ENCODE peak calls at places on chromosomes 16 and 17, in eight cellular contexts. Z is CD8-positive, alpha-beta T cell; C is MM.1S; K is K562; B is tibial nerve; F is esophagus squamous epithelium; E is left ventricle myocardium inferior; U is neural progenitor cell. Q is an unnamed sample.
A peak's percentile ranks its signal among the peaks of the same experiment; 100 is the strongest.

GRCh38 chr17:56290486-56291118 is 137.3 kb downstream of the ANKFN1 start:
- DNase-seq in C (peak; percentile 40), Z (no peak), K (no peak), F (no peak), B (no peak), E (no peak), U (no peak), Q (no peak)

GRCh38 chr17:77049440-77049839 is 91.3 kb upstream of the SEC14L1 start:
- DNase-seq in U (no peak), Z (no peak), K (no peak), E (no peak), C (no peak), B (no peak), F (no peak), Q (no peak)

GRCh38 chr17:72775914-72776313 is 316.6 kb downstream of the SLC39A11 start:
- DNase-seq in C (no peak), Z (no peak), F (no peak), K (no peak), E (no peak), B (no peak), U (peak; percentile 11), Q (no peak)

GRCh38 chr17:46191332-46192210 is 1.7 kb downstream of the KANSL1 start:
- DNase-seq in E (no peak), U (peak; percentile 74), K (peak; percentile 73), B (no peak), F (no peak), C (peak; percentile 21), Z (no peak), Q (peak; percentile 41)

GRCh38 chr16:89117975-89118289 is 24.3 kb downstream of the ACSF3 start:
- DNase-seq in C (no peak), B (no peak), U (no peak), E (peak; percentile 4), F (no peak), K (no peak), Z (no peak), Q (no peak)

GRCh38 chr16:3952342-3953131 is 72.0 kb upstream of the CREBBP start:
- DNase-seq in K (no peak), E (peak; percentile 87), U (peak; percentile 53), C (no peak), Z (no peak), F (no peak), B (peak; percentile 89), Q (no peak)

GRCh38 chr16:2985893-2986355 is 5.7 kb upstream of the PKMYT1 start:
- DNase-seq in U (no peak), K (no peak), Z (no peak), C (no peak), F (no peak), B (no peak), E (peak; percentile 70), Q (peak; percentile 96)

GRCh38 chr16:27792486-27793275 is 242.7 kb downstream of the KATNIP start:
- DNase-seq in C (no peak), E (no peak), U (no peak), Z (no peak), B (no peak), K (no peak), F (no peak), Q (no peak)

GRCh38 chr17:78214706-78215061 is 631 bp downstream of the BIRC5 start:
- DNase-seq in F (no peak), B (no peak), Z (no peak), E (no peak), K (no peak), U (no peak), C (no peak), Q (no peak)

GRCh38 chr17:36182176-36183000 is 6.0 kb upstream of the TBC1D3B start:
- DNase-seq in F (no peak), C (peak; percentile 6), U (peak; percentile 72), Z (peak; percentile 47), E (no peak), K (no peak), B (no peak), Q (no peak)

GRCh38 chr17:17398188-17398927 is 78.4 kb upstream of the MED9 start:
- DNase-seq in F (no peak), E (peak; percentile 45), C (no peak), B (peak; percentile 36), K (no peak), U (no peak), Z (no peak), Q (no peak)

GRCh38 chr17:75518201-75518600 is 1.9 kb downstream of the TSEN54 start:
- DNase-seq in C (no peak), F (no peak), E (no peak), Z (peak; percentile 69), B (no peak), K (no peak), U (no peak), Q (no peak)

GRCh38 chr16:25691519-25692091 is at the start of gene HS3ST4:
- DNase-seq in C (no peak), U (peak; percentile 88), Z (no peak), B (no peak), F (no peak), K (no peak), E (no peak), Q (no peak)

GRCh38 chr16:80591071-80591935 is 50.5 kb downstream of the DYNLRB2 start:
- DNase-seq in F (no peak), E (no peak), B (no peak), Z (peak; percentile 55), C (no peak), K (no peak), U (no peak), Q (no peak)

GRCh38 chr17:50079334-50080095 is 15.6 kb upstream of the PDK2 start:
- DNase-seq in F (no peak), B (no peak), E (no peak), K (peak; percentile 76), Z (no peak), U (peak; percentile 45), C (no peak), Q (peak; percentile 47)

DNA sequence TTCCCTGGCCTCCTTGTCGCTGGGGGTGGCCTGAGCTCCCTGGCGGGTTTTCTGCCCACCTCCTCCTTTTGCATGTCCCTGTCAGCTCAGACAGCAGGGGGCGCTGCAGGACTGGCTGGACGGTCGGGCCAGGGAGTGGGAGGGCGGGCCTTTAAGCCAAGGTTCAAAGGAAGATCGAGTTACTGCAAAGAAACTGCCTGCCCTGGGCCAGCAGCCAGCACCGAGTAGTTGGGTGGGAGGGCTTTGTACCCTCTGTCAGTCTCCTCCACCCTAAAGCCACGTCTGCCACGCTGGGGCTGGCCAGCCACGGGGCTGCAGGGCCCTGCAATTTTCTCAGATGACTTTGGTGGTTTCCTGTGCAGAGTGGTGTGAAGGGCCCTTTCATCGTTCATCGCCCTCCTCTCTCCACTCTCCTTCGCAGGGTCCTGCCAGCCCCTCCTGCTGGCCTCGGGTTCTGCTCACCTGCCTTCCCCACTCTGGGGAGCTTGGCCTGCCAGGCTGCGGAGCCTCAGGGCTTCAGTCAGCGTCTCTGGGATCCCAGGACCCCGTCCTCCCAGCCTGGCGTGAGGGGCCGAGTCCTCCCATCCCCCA is 12.3 kb downstream of the GPR142 start:
- DNase-seq in Z (peak; percentile 97), U (peak; percentile 94), C (peak; percentile 68), F (peak; percentile 44), E (peak; percentile 91), K (peak; percentile 89), B (peak; percentile 93), Q (peak; percentile 96)
- H3K4me3 ChIP-seq in Z (peak overlapping the region; percentile 32), U (no peak overlapping the region), C (no peak overlapping the region), F (no peak overlapping the region), E (peak overlapping the region; percentile 32), K (no peak overlapping the region), B (peak overlapping the region; percentile 23), Q (no peak overlapping the region)

GRCh38 chr16:8721693-8722348 is 47.4 kb downstream of the ABAT start:
- DNase-seq in F (no peak), C (no peak), U (peak; percentile 27), E (no peak), Z (no peak), B (no peak), K (no peak), Q (no peak)
- TF ChIP-seq CTCF in F (no peak), C (no peak), U (no peak), E (no peak), Z (no peak), B (no peak), K (no peak), Q (no peak)

GRCh38 chr17:59533694-59534093 is 31.7 kb upstream of the DHX40 start:
- DNase-seq in F (no peak), U (no peak), K (no peak), C (no peak), Z (no peak), E (no peak), B (no peak), Q (no peak)
- H3K27ac ChIP-seq in F (no peak overlapping the region), U (no peak overlapping the region), K (no peak overlapping the region), C (no peak overlapping the region), Z (no peak overlapping the region), E (no peak overlapping the region), B (no peak overlapping the region), Q (no peak overlapping the region)

DNA sequence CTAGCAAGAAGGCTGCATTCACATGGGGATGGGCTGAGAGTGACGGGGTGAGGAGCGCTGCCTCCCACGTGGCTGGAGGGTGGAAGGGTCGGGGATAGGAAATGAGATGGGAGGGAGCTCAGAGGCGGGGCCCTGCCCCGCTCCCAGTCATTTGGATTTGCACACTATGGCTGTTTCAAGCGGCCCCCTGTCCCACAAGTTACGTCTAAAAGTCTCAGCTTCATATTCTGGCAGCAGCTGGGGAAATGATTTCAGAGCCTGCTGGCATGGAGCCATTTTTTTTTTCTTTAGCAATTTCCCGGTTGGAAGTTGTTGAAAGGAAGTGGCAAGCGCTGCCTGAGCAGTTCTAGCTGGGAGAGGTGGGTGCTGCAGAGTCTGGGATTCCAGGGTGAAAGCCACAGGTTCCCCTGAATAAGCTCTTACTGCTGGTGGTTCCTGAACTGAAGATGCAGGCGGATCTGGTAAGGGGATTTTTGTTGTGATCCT is 70.9 kb upstream of the LGALS9 start:
- DNase-seq in U (no peak), E (peak; percentile 75), F (no peak), K (no peak), Z (no peak), C (no peak), B (peak; percentile 19), Q (peak; percentile 71)
- H3K4me3 ChIP-seq in U (no peak overlapping the region), E (peak overlapping the region; percentile 54), F (no peak overlapping the region), K (no peak overlapping the region), Z (no peak overlapping the region), C (no peak overlapping the region), B (peak overlapping the region; percentile 19), Q (peak overlapping the region; percentile 10)

GRCh38 chr17:44376124-44376523 is 12.5 kb upstream of the FAM171A2 start:
- DNase-seq in C (no peak), Z (no peak), B (no peak), U (peak; percentile 60), F (no peak), K (peak; percentile 78), E (peak; percentile 56), Q (no peak)
- TF ChIP-seq CTCF in C (peak; percentile 45), Z (peak; percentile 20), B (no peak), U (peak; percentile 63), F (peak; percentile 23), K (peak; percentile 66), E (peak; percentile 50), Q (no peak)